ENCODE peak calls at places on chromosome 3, in eight cellular contexts. T, U, O, R, I, B, A and G are unnamed samples.

GRCh38 chr3:183318846-183319770 is 66.1 kb downstream of the B3GNT5 start:
- DNase-seq in T (no peak), U (no peak), O (no peak), R (no peak), I (no peak), B (no peak), A (no peak), G (no peak)

GRCh38 chr3:43477600-43477999 is 144.2 kb downstream of the ANO10 start:
- DNase-seq in T (no peak), U (no peak), O (no peak), R (no peak), I (no peak), B (peak), A (no peak), G (peak)

GRCh38 chr3:159766563-159767185 is 222.0 kb upstream of the IL12A start:
- DNase-seq in T (peak), U (no peak), O (peak), R (no peak), I (no peak), B (no peak), A (no peak), G (no peak)

GRCh38 chr3:40751652-40752051 is 226.9 kb downstream of the ZNF621 start:
- DNase-seq in T (no peak), U (no peak), O (no peak), R (no peak), I (no peak), B (no peak), A (no peak), G (no peak)

GRCh38 chr3:68256635-68257034 is 602.2 kb upstream of the SUCLG2 start:
- DNase-seq in T (no peak), U (no peak), O (no peak), R (no peak), I (no peak), B (no peak), A (no peak), G (peak)

GRCh38 chr3:56783644-56784451 is 17.9 kb downstream of the ARHGEF3 start:
- DNase-seq in T (no peak), U (peak), O (peak), R (no peak), I (peak), B (peak), A (peak), G (no peak)

GRCh38 chr3:66000506-66000905 is 38.2 kb downstream of the MAGI1 start:
- DNase-seq in T (no peak), U (no peak), O (no peak), R (no peak), I (no peak), B (no peak), A (no peak), G (no peak)

GRCh38 chr3:133469140-133469731 is 69.4 kb downstream of the BFSP2 start:
- DNase-seq in T (no peak), U (no peak), O (no peak), R (no peak), I (no peak), B (peak), A (peak), G (no peak)

GRCh38 chr3:23931597-23931996 is 13.5 kb upstream of the NR1D2 start:
- DNase-seq in T (no peak), U (no peak), O (no peak), R (no peak), I (no peak), B (no peak), A (no peak), G (no peak)

GRCh38 chr3:118963711-118964110 is 70.9 kb downstream of the IGSF11 start:
- DNase-seq in T (no peak), U (no peak), O (no peak), R (no peak), I (no peak), B (no peak), A (no peak), G (no peak)

GRCh38 chr3:197901626-197902025 is 48.4 kb upstream of the RPL35A start:
- DNase-seq in T (no peak), U (no peak), O (no peak), R (no peak), I (no peak), B (no peak), A (no peak), G (no peak)

GRCh38 chr3:69142090-69142489 is 19.7 kb upstream of the LMOD3 start:
- DNase-seq in T (no peak), U (no peak), O (no peak), R (no peak), I (no peak), B (no peak), A (no peak), G (no peak)

GRCh38 chr3:48222616-48223513 is at the start of gene CAMP:
- DNase-seq in T (peak), U (no peak), O (no peak), R (no peak), I (no peak), B (peak), A (peak), G (peak)

GRCh38 chr3:160130950-160131349 is 94.3 kb upstream of the C3orf80 start:
- DNase-seq in T (no peak), U (no peak), O (no peak), R (no peak), I (no peak), B (no peak), A (no peak), G (no peak)

GRCh38 chr3:2961576-2961975 is 148.6 kb downstream of the IL5RA start:
- DNase-seq in T (no peak), U (no peak), O (no peak), R (no peak), I (no peak), B (no peak), A (no peak), G (no peak)

GRCh38 chr3:187927565-187927964 is 182.3 kb upstream of the BCL6 start:
- DNase-seq in T (no peak), U (no peak), O (no peak), R (no peak), I (no peak), B (no peak), A (no peak), G (no peak)

GRCh38 chr3:11845661-11846060 is 1.0 kb downstream of the TAMM41 start:
- DNase-seq in T (peak), U (no peak), O (peak), R (no peak), I (no peak), B (no peak), A (no peak), G (no peak)

GRCh38 chr3:183178833-183179549 is 16.5 kb upstream of the LAMP3 start:
- DNase-seq in T (peak), U (no peak), O (peak), R (peak), I (peak), B (peak), A (peak), G (no peak)

GRCh38 chr3:124033360-124034015 is 41.6 kb upstream of the ROPN1 start:
- DNase-seq in T (no peak), U (no peak), O (peak), R (no peak), I (peak), B (peak), A (no peak), G (peak)

GRCh38 chr3:126760541-126760940 is 56.5 kb downstream of the CHCHD6 start:
- DNase-seq in T (no peak), U (no peak), O (no peak), R (no peak), I (no peak), B (no peak), A (no peak), G (no peak)
- TF ChIP-seq POLR2A in T (no peak), U (no peak), O (no peak), R (no peak), I (no peak), B (no peak), A (no peak), G (no peak)

DNA sequence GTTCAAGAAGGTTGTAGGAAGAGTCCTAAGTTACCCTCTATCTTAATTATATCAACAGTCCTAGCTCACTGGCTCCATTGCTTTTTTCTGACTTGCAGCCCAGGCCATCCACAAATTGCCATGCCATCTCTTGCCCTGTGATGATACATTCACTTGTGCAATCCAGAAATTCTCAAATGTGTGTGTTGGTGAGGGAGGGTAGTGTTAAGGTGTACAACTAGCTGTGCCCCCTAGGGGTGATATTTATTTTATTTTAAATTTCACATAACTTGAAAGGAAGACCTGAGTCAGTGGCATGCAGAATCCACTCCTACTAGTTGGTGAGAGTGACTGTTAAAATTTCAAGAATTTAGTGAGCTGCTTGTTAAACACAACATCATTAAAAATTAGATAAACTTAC is 156.1 kb upstream of the ANKRD28 start:
- DNase-seq in T (peak), U (no peak), O (no peak), R (no peak), I (no peak), B (no peak), A (no peak), G (no peak)
- TF ChIP-seq CTCF in T (peak), U (no peak), O (peak), R (no peak), I (no peak), B (no peak), A (no peak), G (no peak)

GRCh38 chr3:77068808-77069207 is 28.9 kb downstream of the ROBO2 start:
- DNase-seq in T (no peak), U (no peak), O (no peak), R (no peak), I (no peak), B (no peak), A (no peak), G (no peak)
- H3K27ac ChIP-seq in T (peak), U (no peak), O (no peak), R (no peak), I (no peak), B (no peak), A (no peak), G (no peak)

GRCh38 chr3:49359623-49360022 is 1.5 kb upstream of the GPX1 start:
- DNase-seq in T (no peak), U (no peak), O (no peak), R (no peak), I (no peak), B (no peak), A (no peak), G (no peak)

GRCh38 chr3:49362579-49362978 is 4.4 kb upstream of the GPX1 start:
- DNase-seq in T (no peak), U (no peak), O (no peak), R (no peak), I (no peak), B (no peak), A (no peak), G (no peak)

GRCh38 chr3:49357466-49358216 is 512 bp downstream of the GPX1 start:
- DNase-seq in T (no peak), U (no peak), O (peak), R (peak), I (peak), B (peak), A (peak), G (peak)

GRCh38 chr3:49358884-49359225 is 702 bp upstream of the GPX1 start:
- DNase-seq in T (no peak), U (no peak), O (no peak), R (no peak), I (no peak), B (no peak), A (no peak), G (no peak)

DNA sequence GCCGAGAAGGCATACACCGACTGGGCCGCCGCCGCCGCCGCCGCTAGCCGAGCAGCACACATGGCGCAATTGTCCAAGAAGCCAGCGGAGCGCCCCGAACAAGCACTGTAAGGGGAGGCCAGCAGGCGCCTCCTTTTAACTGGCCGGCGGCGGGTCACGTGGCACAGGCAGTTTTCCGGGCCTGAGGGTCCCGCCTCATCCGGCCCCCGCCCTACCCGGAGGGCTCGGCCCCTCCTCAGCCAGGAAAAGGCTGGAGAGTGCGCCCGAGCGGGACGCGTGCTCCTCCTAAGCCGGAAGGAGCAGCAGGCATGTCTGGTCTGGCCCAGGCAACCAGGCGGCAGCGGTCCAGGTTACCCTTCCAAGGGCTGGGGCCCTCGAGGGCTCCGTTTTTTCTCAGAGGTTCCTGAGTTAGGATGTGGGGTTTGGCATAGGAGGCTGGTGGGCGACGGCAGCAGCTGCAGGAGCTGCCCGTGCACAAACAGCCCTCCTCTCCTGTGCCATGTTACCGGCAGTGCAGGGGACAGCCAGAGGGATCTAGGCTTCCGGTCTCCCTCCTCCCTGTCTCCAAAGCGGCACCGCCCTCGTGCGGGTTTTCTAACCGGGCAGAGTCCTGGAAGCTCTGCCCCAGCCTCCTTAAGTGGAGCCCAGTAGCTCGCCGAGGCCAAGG is at the start of gene GPX1:
- DNase-seq in T (no peak), U (peak), O (peak), R (peak), I (peak), B (peak), A (peak), G (peak)
- TF ChIP-seq POLR2A in T (peak), U (peak), O (peak), R (peak), I (peak), B (peak), A (peak), G (peak)

DNA sequence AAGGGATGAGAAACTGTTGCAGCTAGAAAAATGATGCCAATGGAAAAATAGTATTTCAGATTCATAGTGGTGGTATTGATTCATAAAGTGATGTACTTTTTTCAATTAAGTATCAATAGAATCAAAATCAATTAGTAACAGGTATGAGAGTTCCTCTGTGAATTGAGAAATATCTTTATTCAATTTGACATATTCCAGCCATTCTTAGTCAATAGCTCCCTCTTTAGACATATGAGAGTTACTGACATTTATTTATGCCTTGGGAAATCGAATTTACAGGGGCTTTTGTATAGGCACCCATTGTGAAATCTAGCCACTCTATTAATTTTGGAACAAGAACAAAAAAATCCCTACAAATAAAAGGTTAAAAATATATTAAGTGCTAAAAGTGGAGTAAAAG is 386.9 kb upstream of the CNTN3 start:
- DNase-seq in T (no peak), U (no peak), O (no peak), R (no peak), I (no peak), B (no peak), A (no peak), G (no peak)
- TF ChIP-seq CTCF in T (no peak), U (no peak), O (no peak), R (no peak), I (no peak), B (peak), A (no peak), G (peak)

DNA sequence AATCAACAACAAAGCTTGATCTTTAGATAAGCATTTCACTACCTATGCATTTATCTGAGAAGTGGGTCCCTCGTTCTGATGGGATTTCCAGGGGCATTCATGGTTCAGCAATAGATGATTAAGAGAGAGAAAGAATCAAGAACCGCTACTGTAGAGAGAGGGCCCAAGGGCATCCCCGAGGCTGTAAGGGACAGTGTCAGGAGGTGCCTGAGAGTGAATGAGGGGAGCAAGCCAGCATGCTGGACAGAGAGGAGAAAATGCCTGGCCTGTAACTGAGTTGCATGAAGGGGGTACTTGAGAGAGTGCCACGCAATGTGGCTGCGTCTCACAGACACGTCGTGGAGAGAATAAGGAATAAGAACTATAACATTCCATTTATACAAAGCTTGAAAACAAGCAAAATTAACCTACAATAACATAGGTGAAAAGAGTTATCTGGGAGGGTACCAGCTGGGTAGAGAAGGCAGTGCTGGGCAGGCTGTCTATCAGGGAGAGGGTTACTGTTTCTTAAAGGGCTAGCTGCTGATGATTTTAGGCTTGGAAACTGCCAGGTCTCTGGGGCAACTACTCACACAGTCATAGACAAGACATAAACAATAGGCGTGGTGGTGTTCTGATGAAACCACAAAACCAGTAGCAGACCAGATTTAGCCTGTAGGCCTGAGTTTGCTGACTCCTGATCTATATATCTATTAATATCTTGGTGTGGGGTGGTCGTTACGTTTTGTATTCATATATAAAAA is 374.6 kb upstream of the CFAP20DC start:
- DNase-seq in T (no peak), U (no peak), O (no peak), R (no peak), I (no peak), B (peak), A (no peak), G (no peak)
- H3K27ac ChIP-seq in T (no peak), U (no peak), O (no peak), R (no peak), I (peak), B (no peak), A (no peak), G (no peak)

DNA sequence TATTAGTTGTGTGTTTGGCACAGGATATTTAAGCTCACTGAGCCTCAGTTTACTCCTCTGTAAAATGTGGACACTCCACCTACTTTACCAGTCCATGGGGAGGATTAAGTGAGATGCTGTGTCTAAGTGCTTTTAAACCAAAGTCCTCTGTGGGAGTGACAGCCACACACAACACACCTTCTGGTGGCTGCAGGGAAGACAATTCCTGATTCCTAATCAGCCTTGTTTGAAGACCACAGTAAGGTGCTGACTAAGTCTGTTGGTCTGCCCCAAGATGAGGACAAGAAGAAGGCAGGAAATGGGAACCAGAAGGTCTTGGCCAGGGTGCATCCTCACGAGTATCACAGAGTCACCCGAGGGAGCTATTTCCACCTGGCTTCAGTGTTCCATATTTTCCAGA is 52.3 kb downstream of the EPHB1 start:
- DNase-seq in T (no peak), U (no peak), O (no peak), R (no peak), I (no peak), B (no peak), A (no peak), G (no peak)
- TF ChIP-seq POLR2A in T (no peak), U (no peak), O (no peak), R (no peak), I (no peak), B (no peak), A (no peak), G (no peak)